ENCODE peak calls at places on chromosomes 3 and 15, in five cellular contexts. W, E, I, B and R are unnamed samples.

GRCh38 chr15:40322531-40323238 is 807 bp upstream of the INAFM2 start:
- DNase-seq in E (no peak), I (no peak), W (peak; percentile 72), B (no peak), R (no peak)

GRCh38 chr3:187935623-187936156 is 190.4 kb upstream of the BCL6 start:
- DNase-seq in E (no peak), I (peak; percentile 85), W (no peak), B (no peak), R (no peak)

GRCh38 chr15:77081971-77082370 is 11.1 kb upstream of the TSPAN3 start:
- DNase-seq in W (no peak), B (no peak), I (no peak), E (no peak), R (no peak)

GRCh38 chr15:66587020-66587419 is 21.2 kb upstream of the LCTL start:
- DNase-seq in B (no peak), E (no peak), W (no peak), I (no peak), R (no peak)

GRCh38 chr3:14125193-14126016 is 553 bp downstream of the TMEM43 start:
- DNase-seq in W (peak; percentile 88), B (no peak), I (no peak), E (peak; percentile 87), R (no peak)

GRCh38 chr3:29410200-29410599 is 129.3 kb downstream of the RBMS3 start:
- DNase-seq in W (no peak), E (no peak), B (no peak), I (no peak), R (no peak)

GRCh38 chr15:101454365-101454764 is 35.1 kb downstream of the PCSK6 start:
- DNase-seq in I (no peak), B (no peak), E (no peak), W (no peak), R (no peak)

GRCh38 chr3:147381610-147382009 is 24.7 kb downstream of the ZIC4 start:
- DNase-seq in B (no peak), W (no peak), E (peak; percentile 33), I (no peak), R (no peak)

GRCh38 chr15:76217029-76217866 is 94.0 kb downstream of the ETFA start:
- DNase-seq in I (no peak), E (no peak), B (no peak), W (no peak), R (no peak)

GRCh38 chr3:13880811-13881156 is 913 bp upstream of the WNT7A start:
- DNase-seq in E (no peak), B (no peak), W (no peak), I (no peak), R (no peak)

GRCh38 chr3:47245271-47245670 is 37.3 kb downstream of the KIF9 start:
- DNase-seq in W (no peak), E (no peak), B (no peak), I (no peak), R (no peak)

GRCh38 chr3:144677118-144677517 is 705.5 kb downstream of the DIPK2A start:
- DNase-seq in E (no peak), B (no peak), W (no peak), I (no peak), R (no peak)

GRCh38 chr15:76197703-76198455 is 113.4 kb downstream of the ETFA start:
- DNase-seq in I (peak; percentile 36), W (no peak), B (no peak), E (no peak), R (no peak)

GRCh38 chr15:51382787-51383186 is 41.3 kb downstream of the GLDN start:
- DNase-seq in W (peak; percentile 65), E (peak; percentile 68), B (no peak), I (no peak), R (no peak)

GRCh38 chr15:42151736-42152135 is 4.7 kb downstream of the PLA2G4F start:
- DNase-seq in B (no peak), E (no peak), I (no peak), W (no peak), R (no peak)

GRCh38 chr15:43896543-43896942 is 69.7 kb downstream of the WDR76 start:
- DNase-seq in B (no peak), I (no peak), W (no peak), E (no peak), R (no peak)

GRCh38 chr3:188789201-188789600 is 382.6 kb upstream of the TPRG1 start:
- DNase-seq in I (no peak), E (no peak), B (no peak), W (no peak), R (no peak)

GRCh38 chr15:80141916-80142598 is 10.7 kb upstream of the FAH start:
- DNase-seq in B (no peak), I (no peak), E (no peak), W (no peak), R (no peak)

GRCh38 chr3:13194285-13195209 is 121.3 kb upstream of the IQSEC1 start:
- DNase-seq in W (no peak), E (no peak), I (no peak), B (no peak), R (no peak)

GRCh38 chr15:50055333-50056278 is 63.4 kb downstream of the ATP8B4 start:
- DNase-seq in B (no peak), E (no peak), W (no peak), I (no peak), R (no peak)

GRCh38 chr3:39146611-39147373 is 6.6 kb downstream of the CSRNP1 start:
- DNase-seq in I (peak; percentile 93), E (no peak), W (no peak), B (peak; percentile 67), R (peak; percentile 48)

GRCh38 chr3:25426408-25426807 is 1.7 kb upstream of the RARB start:
- DNase-seq in E (peak; percentile 53), I (no peak), W (peak; percentile 90), B (no peak), R (no peak)

GRCh38 chr3:112132975-112133448 is at the start of gene GCSAM:
- DNase-seq in B (no peak), E (no peak), W (no peak), I (peak; percentile 61), R (peak; percentile 45)

GRCh38 chr3:125055165-125055912 is 458 bp downstream of the HEG1 start:
- DNase-seq in E (no peak), I (peak; percentile 66), W (no peak), B (no peak), R (peak; percentile 9)

GRCh38 chr3:119098620-119099222 is 47.2 kb upstream of the TEX55 start:
- DNase-seq in I (no peak), W (peak; percentile 60), B (peak; percentile 20), E (peak; percentile 49), R (no peak)

GRCh38 chr15:99731336-99732267 is 1.6 kb downstream of the LYSMD4 start:
- DNase-seq in B (no peak), W (no peak), E (peak; percentile 19), I (no peak), R (no peak)

GRCh38 chr15:25508369-25509002 is 69.7 kb upstream of the UBE3A start:
- DNase-seq in W (peak; percentile 55), B (no peak), E (peak; percentile 68), I (no peak), R (no peak)

GRCh38 chr3:17640466-17640865 is 102.0 kb downstream of the TBC1D5 start:
- DNase-seq in W (no peak), E (no peak), I (no peak), B (no peak), R (no peak)

GRCh38 chr3:157336252-157337009 is 100.2 kb upstream of the PTX3 start:
- DNase-seq in W (no peak), E (no peak), I (no peak), B (no peak), R (no peak)

GRCh38 chr3:157335677-157336076 is 101.0 kb upstream of the PTX3 start:
- DNase-seq in E (peak; percentile 47), W (no peak), B (no peak), I (no peak), R (no peak)

GRCh38 chr3:157333551-157333991 is 103.1 kb upstream of the PTX3 start:
- DNase-seq in B (no peak), I (no peak), W (no peak), E (no peak), R (no peak)

GRCh38 chr3:157330206-157330605 is 106.4 kb upstream of the PTX3 start:
- DNase-seq in I (no peak), E (no peak), B (no peak), W (no peak), R (no peak)

GRCh38 chr3:157335198-157335597 is 101.5 kb upstream of the PTX3 start:
- DNase-seq in W (no peak), B (no peak), E (peak; percentile 3), I (no peak), R (no peak)
- H3K27ac ChIP-seq in W (no peak overlapping the region), B (no peak overlapping the region), E (no peak overlapping the region), I (no peak overlapping the region), R (no peak overlapping the region)

DNA sequence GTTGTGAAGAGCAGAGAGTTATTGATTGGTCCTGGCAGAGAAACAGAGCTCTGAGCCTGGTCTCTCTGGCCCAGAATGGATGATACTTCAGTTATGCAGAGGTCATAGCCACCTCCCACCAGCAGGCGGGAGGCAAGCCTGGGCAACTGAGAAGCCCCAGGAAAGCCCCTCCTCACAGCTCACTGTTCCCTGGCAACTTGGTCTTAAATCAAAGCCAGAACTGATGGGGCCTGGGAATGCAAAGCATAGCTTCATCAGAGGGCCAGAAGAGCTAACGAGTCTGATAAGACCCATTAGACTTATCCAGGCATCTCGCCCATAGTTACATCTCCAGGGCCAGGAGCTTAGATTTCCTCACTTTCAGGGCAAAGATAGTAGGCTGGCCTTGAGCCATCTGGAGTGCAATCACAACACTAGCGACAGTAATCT is 5.5 kb upstream of the COLQ start:
- DNase-seq in E (peak; percentile 71), B (no peak), I (no peak), W (peak; percentile 62), R (no peak)
- TF ChIP-seq CTCF in E (peak; percentile 54), B (no peak), I (no peak), W (peak; percentile 59), R (no peak)

DNA sequence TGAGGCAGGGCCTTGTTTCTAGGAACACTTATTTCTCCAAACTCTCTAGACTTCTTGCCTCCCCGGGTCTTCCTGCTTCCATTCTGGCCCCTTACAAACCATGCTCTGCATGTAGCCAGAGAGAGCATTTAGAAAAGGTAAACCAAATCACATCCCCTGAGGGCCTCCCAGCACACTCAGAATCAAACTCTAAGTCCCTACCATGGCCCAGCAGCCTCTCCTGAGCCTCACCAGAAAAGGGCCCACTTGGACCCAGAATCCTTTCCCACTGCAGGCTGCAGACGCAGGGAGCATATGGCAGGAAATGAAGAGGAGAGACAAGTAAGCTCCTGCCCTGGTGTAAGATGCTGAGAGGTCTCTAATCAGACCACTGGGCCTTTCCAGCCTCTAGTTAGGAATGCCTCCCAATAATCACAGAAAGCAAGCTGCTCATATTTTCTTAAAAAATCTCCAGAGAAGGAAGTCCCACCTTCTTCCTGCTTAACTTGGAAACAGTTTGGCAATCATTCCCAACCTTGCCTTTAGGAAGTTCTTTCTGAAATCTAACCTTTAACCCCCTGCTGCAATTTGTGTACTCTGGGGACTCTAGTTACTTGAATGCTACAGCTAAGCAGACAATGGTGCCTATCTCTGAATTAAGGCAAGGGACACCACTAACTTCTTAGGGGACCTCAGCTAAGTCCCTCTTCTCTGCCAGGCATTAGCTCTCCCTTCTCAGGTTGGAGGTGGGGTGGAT is 4.2 kb downstream of the AMOTL2 start:
- DNase-seq in I (peak; percentile 34), W (no peak), B (no peak), E (no peak), R (no peak)
- H3K27ac ChIP-seq in I (peak overlapping the region; percentile 80), W (peak overlapping the region; percentile 99), B (peak overlapping the region; percentile 94), E (no peak overlapping the region), R (no peak overlapping the region)

DNA sequence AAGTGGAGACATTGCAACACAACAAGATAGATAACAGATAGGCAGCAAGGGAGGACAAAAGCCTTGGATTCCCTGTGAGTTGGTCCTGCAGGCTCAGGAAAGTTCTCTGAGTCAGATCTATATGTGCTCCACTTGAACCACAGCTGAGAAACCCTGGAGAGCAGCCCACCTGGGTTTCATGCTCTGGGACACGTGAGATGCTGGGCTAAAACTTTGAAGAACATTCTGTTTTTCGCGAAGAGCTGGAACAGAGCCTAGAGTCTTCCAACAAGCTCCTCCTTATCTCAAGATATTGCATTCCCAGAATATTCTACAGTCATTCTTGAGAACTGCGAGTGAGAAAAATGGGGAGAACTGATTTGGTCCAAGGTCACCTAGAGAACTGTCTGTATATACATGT is 583.0 kb upstream of the ROBO1 start:
- DNase-seq in B (no peak), E (no peak), I (no peak), W (no peak), R (no peak)
- TF ChIP-seq CTCF in B (no peak), E (no peak), I (no peak), W (no peak), R (no peak)